ENCODE peak calls at places on chromosomes 4 and X, in six cellular contexts. R is cardiac fibroblast, M is left ventricle myocardium inferior, K is AG09319, J is hepatocyte, B is adrenal gland. O is an unnamed sample.
A peak's percentile ranks its signal among the peaks of the same experiment; 100 is the strongest.

GRCh38 chrX:15816886-15817285 is 26.6 kb downstream of the ZRSR2 start:
- DNase-seq in R (peak; percentile 12), M (no peak), K (no peak), J (no peak), B (no peak), O (no peak)

GRCh38 chr4:113141901-113142346 is 92.5 kb downstream of the ANK2 start:
- DNase-seq in R (peak; percentile 71), M (no peak), K (peak; percentile 28), J (peak; percentile 9), B (no peak), O (no peak)

GRCh38 chrX:135437867-135438733 is 16.4 kb downstream of the SMIM10L2A start:
- DNase-seq in R (no peak), M (no peak), K (no peak), J (no peak), B (no peak), O (no peak)

GRCh38 chr4:123941306-123941705 is 544.7 kb downstream of the SPRY1 start:
- DNase-seq in R (peak; percentile 29), M (no peak), K (no peak), J (no peak), B (no peak), O (no peak)

GRCh38 chrX:97685753-97686152 is 802.0 kb downstream of the RPA4 start:
- DNase-seq in R (peak; percentile 55), M (no peak), K (no peak), J (peak; percentile 57), B (peak; percentile 14), O (no peak)

GRCh38 chr4:182258441-182259031 is 15.3 kb downstream of the TENM3 start:
- DNase-seq in R (no peak), M (no peak), K (no peak), J (no peak), B (no peak), O (no peak)

GRCh38 chrX:104270916-104271512 is 16.3 kb upstream of the ESX1 start:
- DNase-seq in R (peak; percentile 45), M (peak; percentile 31), K (no peak), J (peak; percentile 38), B (peak; percentile 24), O (peak; percentile 43)

GRCh38 chr4:74376888-74377483 is 12.0 kb downstream of the EREG start:
- DNase-seq in R (peak; percentile 89), M (no peak), K (peak; percentile 38), J (peak; percentile 66), B (no peak), O (no peak)

GRCh38 chr4:128306992-128307581 is 19.5 kb upstream of the PGRMC2 start:
- DNase-seq in R (no peak), M (no peak), K (no peak), J (no peak), B (no peak), O (no peak)

GRCh38 chr4:110208419-110208818 is 10.0 kb upstream of the ELOVL6 start:
- DNase-seq in R (no peak), M (no peak), K (no peak), J (no peak), B (no peak), O (no peak)

GRCh38 chr4:121950680-121951569 is 935 bp downstream of the TRPC3 start:
- DNase-seq in R (peak; percentile 11), M (no peak), K (no peak), J (peak; percentile 49), B (no peak), O (peak; percentile 23)

GRCh38 chrX:30151964-30152363 is 63.4 kb upstream of the MAGEB2 start:
- DNase-seq in R (no peak), M (no peak), K (no peak), J (no peak), B (peak; percentile 64), O (no peak)

DNA sequence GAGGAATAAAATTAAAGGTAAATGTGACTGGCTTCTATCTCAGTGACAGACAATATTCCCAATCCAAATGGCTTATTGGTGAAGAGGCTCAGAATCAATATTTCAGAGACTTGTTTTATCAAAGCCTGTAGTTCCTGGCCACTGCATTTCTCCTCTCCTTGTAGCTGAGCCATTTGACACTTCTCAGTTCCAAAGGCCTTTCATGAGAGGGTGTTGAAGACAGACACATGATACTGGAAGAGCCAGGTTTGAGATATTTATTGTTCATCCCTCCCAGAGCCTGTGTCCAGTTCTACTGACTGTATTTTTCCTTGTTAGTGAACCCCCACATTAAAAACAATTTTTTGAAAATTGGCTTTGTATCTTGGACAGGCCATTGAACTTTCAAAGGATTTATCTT is 12.9 kb upstream of the INPP4B start:
- DNase-seq in R (no peak), M (no peak), K (no peak), J (no peak), B (no peak), O (no peak)
- TF ChIP-seq CTCF in R (no peak), M (no peak), K (no peak), J (no peak), B (no peak), O (no peak)

DNA sequence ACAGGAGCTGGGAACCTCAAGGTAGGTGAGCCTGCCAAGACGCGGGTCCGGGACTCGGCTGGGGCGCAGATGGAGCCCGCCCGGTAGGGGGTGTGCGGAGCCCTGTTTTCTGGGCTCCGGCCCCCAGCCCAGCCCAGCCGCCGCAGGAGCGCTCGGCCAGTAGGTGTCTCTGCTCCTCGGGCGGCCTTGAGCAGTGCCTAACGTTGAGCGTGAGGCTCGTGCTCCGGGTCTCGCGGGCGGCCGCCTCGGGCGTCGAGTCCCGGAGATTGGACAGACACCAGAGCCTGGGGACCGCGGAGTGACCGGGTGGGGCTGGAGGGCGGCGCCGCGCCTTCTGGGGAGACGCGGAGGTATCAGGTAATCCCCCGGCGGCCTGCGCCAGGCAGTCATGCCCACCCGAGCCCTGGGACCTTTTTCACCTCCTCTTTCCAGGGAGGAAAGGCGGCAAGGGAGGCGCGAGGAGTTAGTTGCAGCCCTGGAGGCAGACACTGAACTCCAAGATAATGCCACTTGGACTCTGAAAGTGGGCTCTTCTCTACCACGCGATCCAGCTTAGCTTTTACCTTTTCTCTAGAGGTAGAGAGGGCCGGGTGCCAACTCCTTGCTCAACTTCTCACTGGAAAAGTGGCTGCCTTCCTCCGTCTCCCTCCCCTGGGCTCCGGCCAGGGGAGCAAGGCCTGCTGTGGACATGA is 14.5 kb upstream of the FGG start:
- DNase-seq in R (peak; percentile 44), M (peak; percentile 23), K (no peak), J (peak; percentile 88), B (peak; percentile 18), O (peak; percentile 79)
- TF ChIP-seq CTCF in R (peak; percentile 72), M (peak; percentile 51), K (peak; percentile 45), J (peak; percentile 69), B (no peak), O (peak; percentile 68)

DNA sequence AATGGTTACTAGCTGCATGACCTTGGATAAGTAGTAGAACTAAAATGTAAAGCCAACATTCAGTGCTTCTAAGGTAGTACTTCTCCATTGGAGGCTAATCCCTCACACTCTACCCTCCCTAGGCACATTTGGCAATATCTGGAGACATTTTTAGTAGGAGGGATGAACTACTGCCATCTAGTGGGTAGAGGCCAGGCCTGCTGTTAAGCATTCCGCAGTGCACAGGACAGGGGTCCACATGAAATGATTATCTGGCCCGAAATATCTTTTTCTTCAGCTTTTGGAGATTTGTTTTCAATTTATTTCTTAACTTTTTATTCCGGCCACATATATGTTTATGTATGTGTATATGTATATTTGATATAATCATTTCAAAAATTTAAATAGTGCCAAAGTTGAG is 36.0 kb upstream of the SPANXC start:
- DNase-seq in R (peak; percentile 32), M (no peak), K (no peak), J (peak; percentile 28), B (no peak), O (peak; percentile 13)
- TF ChIP-seq CTCF in R (peak; percentile 66), M (peak; percentile 41), K (peak; percentile 64), J (peak; percentile 52), B (peak; percentile 38), O (peak; percentile 45)

DNA sequence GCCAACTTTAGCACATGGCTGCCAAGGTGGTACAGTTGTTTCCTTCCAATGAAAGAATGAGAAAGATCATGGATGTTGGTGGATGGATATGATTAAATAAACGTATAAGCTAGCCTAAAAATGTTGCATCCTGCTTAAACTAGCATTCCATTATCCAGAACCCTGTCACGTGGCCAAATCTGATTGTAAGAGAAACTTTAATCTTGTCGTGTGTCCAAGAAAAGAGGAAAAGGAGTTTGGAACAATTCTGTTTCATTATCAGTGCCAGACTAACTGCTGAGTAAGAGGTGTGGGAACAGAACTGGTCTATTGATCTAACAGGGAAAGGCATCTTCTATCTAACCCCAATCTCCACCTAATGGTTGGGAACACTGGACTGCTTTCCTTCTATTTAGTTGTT is 325.2 kb upstream of the BMP3 start:
- DNase-seq in R (peak; percentile 3), M (no peak), K (no peak), J (no peak), B (no peak), O (no peak)
- TF ChIP-seq CTCF in R (no peak), M (no peak), K (no peak), J (no peak), B (no peak), O (no peak)

DNA sequence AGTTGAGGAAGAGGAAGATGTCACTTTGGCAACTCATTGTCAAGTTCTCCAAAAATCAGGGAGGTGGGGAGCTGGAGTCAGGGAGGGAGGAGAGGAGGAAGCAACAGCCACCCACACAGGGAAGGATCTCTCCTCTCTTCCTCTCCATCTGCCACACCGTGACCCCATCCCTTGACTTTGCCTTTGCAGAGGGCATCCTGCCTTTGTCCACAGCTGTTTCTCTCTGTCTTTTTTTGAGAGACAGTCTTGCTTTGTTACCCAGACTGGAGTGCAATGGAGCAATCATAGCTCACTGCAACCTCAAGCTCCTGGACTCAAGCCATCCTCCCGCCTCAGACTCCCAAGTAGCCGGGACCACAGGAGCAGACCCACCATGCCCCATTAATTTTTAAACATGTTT is 276.0 kb downstream of the SHOX start:
- DNase-seq in R (no peak), M (no peak), K (no peak), J (no peak), B (no peak), O (no peak)
- TF ChIP-seq CTCF in R (no peak), M (no peak), K (no peak), J (no peak), B (no peak), O (no peak)